ENCODE peak calls at places on chromosomes 3 and 15, in nine cellular contexts. One of them, this sample, is unnamed.

GRCh38 chr15:73886717-73887345 is 13.5 kb downstream of the TBC1D21 start:
- DNase-seq in T-helper 17 cell: no peak
- DNase-seq in activated T-cell treated with anti-CD3 and anti-CD28 coated beads for 24 hours: no peak
- DNase-seq in GOT3: no peak
- DNase-seq in CD4-positive, alpha-beta memory T cell: no peak
- DNase-seq in stimulated activated CD4-positive, alpha-beta T cell treated with anti-CD3 and anti-CD28 coated beads, Interleukin-12 subunit alpha, Interleukin-12 subunit beta, amount 100 ng/mL, for 4 hours: no peak
- DNase-seq in HFFc6: no peak
- DNase-seq in NCI-H2081: no peak
- DNase-seq in stimulated activated CD8-positive, alpha-beta memory T cell treated with anti-CD3 and anti-CD28 coated beads, Interleukin-15, amount 100 ng/mL, for 24 hours: no peak
- DNase-seq in this sample: peak

GRCh38 chr3:54631507-54632280 is 296.2 kb downstream of the LRTM1 start:
- DNase-seq in T-helper 17 cell: no peak
- DNase-seq in activated T-cell treated with anti-CD3 and anti-CD28 coated beads for 24 hours: no peak
- DNase-seq in GOT3: no peak
- DNase-seq in CD4-positive, alpha-beta memory T cell: no peak
- DNase-seq in stimulated activated CD4-positive, alpha-beta T cell treated with anti-CD3 and anti-CD28 coated beads, Interleukin-12 subunit alpha, Interleukin-12 subunit beta, amount 100 ng/mL, for 4 hours: no peak
- DNase-seq in HFFc6: no peak
- DNase-seq in NCI-H2081: no peak
- DNase-seq in stimulated activated CD8-positive, alpha-beta memory T cell treated with anti-CD3 and anti-CD28 coated beads, Interleukin-15, amount 100 ng/mL, for 24 hours: no peak
- DNase-seq in this sample: no peak

GRCh38 chr15:42159381-42160015 is 3.1 kb upstream of the PLA2G4F start:
- DNase-seq in T-helper 17 cell: no peak
- DNase-seq in activated T-cell treated with anti-CD3 and anti-CD28 coated beads for 24 hours: no peak
- DNase-seq in GOT3: no peak
- DNase-seq in CD4-positive, alpha-beta memory T cell: no peak
- DNase-seq in stimulated activated CD4-positive, alpha-beta T cell treated with anti-CD3 and anti-CD28 coated beads, Interleukin-12 subunit alpha, Interleukin-12 subunit beta, amount 100 ng/mL, for 4 hours: no peak
- DNase-seq in HFFc6: no peak
- DNase-seq in NCI-H2081: peak
- DNase-seq in stimulated activated CD8-positive, alpha-beta memory T cell treated with anti-CD3 and anti-CD28 coated beads, Interleukin-15, amount 100 ng/mL, for 24 hours: no peak
- DNase-seq in this sample: no peak

GRCh38 chr15:65666257-65666656 is 44.5 kb downstream of the SLC24A1 start:
- DNase-seq in T-helper 17 cell: no peak
- DNase-seq in activated T-cell treated with anti-CD3 and anti-CD28 coated beads for 24 hours: no peak
- DNase-seq in GOT3: no peak
- DNase-seq in CD4-positive, alpha-beta memory T cell: no peak
- DNase-seq in stimulated activated CD4-positive, alpha-beta T cell treated with anti-CD3 and anti-CD28 coated beads, Interleukin-12 subunit alpha, Interleukin-12 subunit beta, amount 100 ng/mL, for 4 hours: no peak
- DNase-seq in HFFc6: peak
- DNase-seq in NCI-H2081: no peak
- DNase-seq in stimulated activated CD8-positive, alpha-beta memory T cell treated with anti-CD3 and anti-CD28 coated beads, Interleukin-15, amount 100 ng/mL, for 24 hours: no peak
- DNase-seq in this sample: no peak

GRCh38 chr3:16515885-16516420 is 2.5 kb upstream of the RFTN1 start:
- DNase-seq in T-helper 17 cell: no peak
- DNase-seq in activated T-cell treated with anti-CD3 and anti-CD28 coated beads for 24 hours: no peak
- DNase-seq in GOT3: no peak
- DNase-seq in CD4-positive, alpha-beta memory T cell: no peak
- DNase-seq in stimulated activated CD4-positive, alpha-beta T cell treated with anti-CD3 and anti-CD28 coated beads, Interleukin-12 subunit alpha, Interleukin-12 subunit beta, amount 100 ng/mL, for 4 hours: no peak
- DNase-seq in HFFc6: no peak
- DNase-seq in NCI-H2081: peak
- DNase-seq in stimulated activated CD8-positive, alpha-beta memory T cell treated with anti-CD3 and anti-CD28 coated beads, Interleukin-15, amount 100 ng/mL, for 24 hours: no peak
- DNase-seq in this sample: no peak

GRCh38 chr3:194035406-194036138 is 100.4 kb upstream of the HES1 start:
- DNase-seq in T-helper 17 cell: no peak
- DNase-seq in activated T-cell treated with anti-CD3 and anti-CD28 coated beads for 24 hours: no peak
- DNase-seq in GOT3: no peak
- DNase-seq in CD4-positive, alpha-beta memory T cell: no peak
- DNase-seq in stimulated activated CD4-positive, alpha-beta T cell treated with anti-CD3 and anti-CD28 coated beads, Interleukin-12 subunit alpha, Interleukin-12 subunit beta, amount 100 ng/mL, for 4 hours: no peak
- DNase-seq in HFFc6: no peak
- DNase-seq in NCI-H2081: no peak
- DNase-seq in stimulated activated CD8-positive, alpha-beta memory T cell treated with anti-CD3 and anti-CD28 coated beads, Interleukin-15, amount 100 ng/mL, for 24 hours: no peak
- DNase-seq in this sample: peak

GRCh38 chr3:152047465-152047864 is 174.0 kb downstream of the SUCNR1 start:
- DNase-seq in T-helper 17 cell: no peak
- DNase-seq in activated T-cell treated with anti-CD3 and anti-CD28 coated beads for 24 hours: no peak
- DNase-seq in GOT3: no peak
- DNase-seq in CD4-positive, alpha-beta memory T cell: no peak
- DNase-seq in stimulated activated CD4-positive, alpha-beta T cell treated with anti-CD3 and anti-CD28 coated beads, Interleukin-12 subunit alpha, Interleukin-12 subunit beta, amount 100 ng/mL, for 4 hours: no peak
- DNase-seq in HFFc6: peak
- DNase-seq in NCI-H2081: no peak
- DNase-seq in stimulated activated CD8-positive, alpha-beta memory T cell treated with anti-CD3 and anti-CD28 coated beads, Interleukin-15, amount 100 ng/mL, for 24 hours: no peak
- DNase-seq in this sample: no peak

GRCh38 chr15:68566377-68566954 is 12.3 kb upstream of the CORO2B start:
- DNase-seq in T-helper 17 cell: no peak
- DNase-seq in activated T-cell treated with anti-CD3 and anti-CD28 coated beads for 24 hours: no peak
- DNase-seq in GOT3: no peak
- DNase-seq in CD4-positive, alpha-beta memory T cell: no peak
- DNase-seq in stimulated activated CD4-positive, alpha-beta T cell treated with anti-CD3 and anti-CD28 coated beads, Interleukin-12 subunit alpha, Interleukin-12 subunit beta, amount 100 ng/mL, for 4 hours: no peak
- DNase-seq in HFFc6: no peak
- DNase-seq in NCI-H2081: no peak
- DNase-seq in stimulated activated CD8-positive, alpha-beta memory T cell treated with anti-CD3 and anti-CD28 coated beads, Interleukin-15, amount 100 ng/mL, for 24 hours: no peak
- DNase-seq in this sample: no peak

GRCh38 chr15:62758126-62758951 is 284.2 kb upstream of the TPM1 start:
- DNase-seq in T-helper 17 cell: no peak
- DNase-seq in activated T-cell treated with anti-CD3 and anti-CD28 coated beads for 24 hours: no peak
- DNase-seq in GOT3: peak
- DNase-seq in CD4-positive, alpha-beta memory T cell: no peak
- DNase-seq in stimulated activated CD4-positive, alpha-beta T cell treated with anti-CD3 and anti-CD28 coated beads, Interleukin-12 subunit alpha, Interleukin-12 subunit beta, amount 100 ng/mL, for 4 hours: no peak
- DNase-seq in HFFc6: peak
- DNase-seq in NCI-H2081: no peak
- DNase-seq in stimulated activated CD8-positive, alpha-beta memory T cell treated with anti-CD3 and anti-CD28 coated beads, Interleukin-15, amount 100 ng/mL, for 24 hours: no peak
- DNase-seq in this sample: no peak